ENCODE peak calls at places on chromosome 9, in nine cellular contexts. Y is GM23248, Z is MM.1S, S is fibroblast of pulmonary artery, P is HepG2, J is right cardiac atrium, L is colonic mucosa, T is HCT116, U is psoas muscle. X is an unnamed sample.

GRCh38 chr9:113409481-113409880 is 994 bp downstream of the POLE3 start:
- DNase-seq in L (no peak), U (no peak), P (no peak), J (no peak), S (no peak), T (no peak), Y (peak; percentile 44), Z (peak; percentile 17), X (no peak)

GRCh38 chr9:99336531-99336930 is 114.4 kb downstream of the SEC61B start:
- DNase-seq in L (no peak), P (no peak), J (no peak), Z (no peak), Y (no peak), U (no peak), S (no peak), T (no peak), X (no peak)

GRCh38 chr9:110076894-110077725 is 130.8 kb downstream of the C9orf152 start:
- DNase-seq in P (no peak), J (no peak), S (peak; percentile 74), L (no peak), Y (peak; percentile 77), T (no peak), Z (no peak), U (no peak), X (no peak)

GRCh38 chr9:91302831-91303230 is 58.9 kb downstream of the AUH start:
- DNase-seq in Y (peak; percentile 91), P (peak; percentile 12), S (peak; percentile 79), U (no peak), T (peak; percentile 79), L (no peak), Z (no peak), J (no peak), X (peak; percentile 67)

GRCh38 chr9:122346478-122347347 is 24.1 kb upstream of the PTGS1 start:
- DNase-seq in S (peak; percentile 31), T (no peak), J (peak; percentile 78), U (peak; percentile 68), P (peak; percentile 7), Z (no peak), Y (peak; percentile 67), L (peak; percentile 42), X (peak; percentile 39)

GRCh38 chr9:79264511-79265448 is 307.0 kb upstream of the TLE4 start:
- DNase-seq in S (no peak), Z (no peak), Y (peak; percentile 55), P (no peak), T (no peak), L (no peak), J (no peak), U (no peak), X (no peak)

GRCh38 chr9:122056484-122056883 is 36.6 kb downstream of the TTLL11 start:
- DNase-seq in J (no peak), Z (peak; percentile 13), Y (peak; percentile 37), P (peak; percentile 11), T (no peak), U (no peak), L (no peak), S (peak; percentile 18), X (no peak)

GRCh38 chr9:121885345-121885901 is 207.7 kb downstream of the TTLL11 start:
- DNase-seq in Z (no peak), T (no peak), J (no peak), S (no peak), Y (no peak), L (no peak), P (no peak), U (no peak), X (peak; percentile 6)

GRCh38 chr9:79166005-79166404 is 405.8 kb upstream of the TLE4 start:
- DNase-seq in U (no peak), J (no peak), P (no peak), L (no peak), Y (peak; percentile 27), S (peak; percentile 89), Z (no peak), T (no peak), X (no peak)

GRCh38 chr9:7935666-7936065 is 136.1 kb upstream of the DMAC1 start:
- DNase-seq in Z (peak; percentile 63), T (no peak), P (no peak), U (no peak), L (no peak), S (no peak), Y (no peak), J (no peak), X (peak; percentile 21)

DNA sequence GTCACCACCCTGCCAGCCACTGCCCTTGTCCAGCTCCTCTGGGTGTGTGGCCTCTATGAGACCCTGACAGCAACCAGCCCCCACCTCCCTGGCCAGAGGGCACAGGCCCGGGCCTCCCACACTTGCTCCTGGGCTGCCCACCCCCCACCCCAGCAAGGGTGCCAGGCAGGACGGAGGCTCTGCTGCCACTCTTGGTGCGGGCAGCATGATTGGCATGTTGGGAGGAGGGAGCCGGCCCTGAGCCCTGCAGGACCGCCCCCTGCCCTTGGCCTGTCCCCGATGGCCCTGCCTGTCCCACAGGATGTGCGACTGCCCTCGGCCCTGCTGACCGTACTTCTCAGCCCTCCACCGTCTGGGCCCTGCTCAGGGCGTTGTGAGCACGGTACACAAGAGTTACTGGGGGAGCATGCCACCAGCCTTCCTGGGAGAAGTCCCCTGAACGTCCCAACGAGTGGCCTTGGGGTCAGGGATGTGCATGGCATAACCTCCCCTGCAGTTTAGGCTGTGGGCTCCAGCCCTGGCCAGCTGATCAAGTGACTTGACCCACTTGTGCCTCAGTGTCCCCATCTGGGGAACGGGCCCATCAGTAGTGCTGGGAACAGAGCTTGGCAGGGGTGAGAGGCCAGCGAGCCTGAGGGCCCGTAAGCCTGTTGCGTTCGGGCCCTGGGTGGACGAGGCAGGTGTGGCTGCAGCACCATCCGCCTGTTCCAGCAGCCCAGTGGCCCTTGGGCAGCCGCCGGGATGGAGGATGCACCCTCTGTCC is 16.0 kb downstream of the GPSM1 start:
- DNase-seq in Y (no peak), T (no peak), S (no peak), P (no peak), Z (no peak), J (no peak), L (no peak), U (no peak), X (no peak)
- H3K4me3 ChIP-seq in Y (no peak overlapping the region), T (no peak overlapping the region), S (no peak overlapping the region), P (peak overlapping the region; percentile 50), Z (no peak overlapping the region), J (no peak overlapping the region), L (peak overlapping the region; percentile 40), U (no peak overlapping the region), X (no peak overlapping the region)

DNA sequence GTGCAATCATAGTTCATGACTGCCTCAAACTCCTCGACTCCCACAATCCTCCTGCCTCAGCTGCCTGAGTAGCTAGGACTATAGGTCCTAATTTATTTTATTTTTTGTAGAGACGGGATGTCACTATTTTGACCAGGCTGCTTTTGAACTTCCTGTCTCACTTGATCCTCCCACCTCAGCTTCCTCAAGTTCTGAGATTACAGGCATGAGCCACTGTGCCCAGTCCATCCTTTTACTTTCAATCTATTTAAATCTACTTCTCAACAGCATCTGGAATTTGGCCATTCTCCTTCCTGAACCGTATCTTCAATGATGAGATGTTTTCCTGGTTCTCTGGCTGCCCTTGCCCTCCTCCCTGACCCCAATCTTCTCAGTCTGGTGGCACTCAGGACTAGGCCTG is 12.2 kb upstream of the GRIN1 start:
- DNase-seq in U (no peak), P (no peak), L (no peak), T (no peak), J (no peak), Z (no peak), Y (no peak), S (no peak), X (peak; percentile 52)
- H3K4me3 ChIP-seq in U (no peak overlapping the region), P (peak overlapping the region; percentile 85), L (no peak overlapping the region), T (no peak overlapping the region), J (no peak overlapping the region), Z (no peak overlapping the region), Y (no peak overlapping the region), S (no peak overlapping the region), X (peak overlapping the region; percentile 80)

GRCh38 chr9:84871983-84872382 is 202.5 kb downstream of the NTRK2 start:
- DNase-seq in Z (peak; percentile 36), Y (no peak), U (no peak), L (no peak), P (no peak), S (no peak), T (no peak), J (no peak), X (no peak)
- H3K4me3 ChIP-seq in Z (no peak overlapping the region), Y (no peak overlapping the region), U (no peak overlapping the region), L (no peak overlapping the region), P (no peak overlapping the region), S (no peak overlapping the region), T (no peak overlapping the region), J (no peak overlapping the region), X (no peak overlapping the region)

GRCh38 chr9:677461-678097 is 163.9 kb upstream of the DMRT1 start:
- DNase-seq in S (no peak), P (peak; percentile 54), Y (peak; percentile 75), T (no peak), Z (peak; percentile 57), U (no peak), J (no peak), L (no peak), X (peak; percentile 22)
- H3K4me3 ChIP-seq in S (no peak overlapping the region), P (peak overlapping the region; percentile 44), Y (peak overlapping the region; percentile 66), T (no peak overlapping the region), Z (peak overlapping the region; percentile 53), U (peak overlapping the region; percentile 61), J (peak overlapping the region; percentile 24), L (peak overlapping the region; percentile 14), X (peak overlapping the region; percentile 37)

GRCh38 chr9:129012893-129013448 is 15.2 kb downstream of the SH3GLB2 start:
- DNase-seq in Z (no peak), L (no peak), T (no peak), P (no peak), J (no peak), U (no peak), Y (no peak), S (no peak), X (no peak)
- H3K4me3 ChIP-seq in Z (no peak overlapping the region), L (no peak overlapping the region), T (no peak overlapping the region), P (no peak overlapping the region), J (no peak overlapping the region), U (no peak overlapping the region), Y (no peak overlapping the region), S (no peak overlapping the region), X (no peak overlapping the region)

DNA sequence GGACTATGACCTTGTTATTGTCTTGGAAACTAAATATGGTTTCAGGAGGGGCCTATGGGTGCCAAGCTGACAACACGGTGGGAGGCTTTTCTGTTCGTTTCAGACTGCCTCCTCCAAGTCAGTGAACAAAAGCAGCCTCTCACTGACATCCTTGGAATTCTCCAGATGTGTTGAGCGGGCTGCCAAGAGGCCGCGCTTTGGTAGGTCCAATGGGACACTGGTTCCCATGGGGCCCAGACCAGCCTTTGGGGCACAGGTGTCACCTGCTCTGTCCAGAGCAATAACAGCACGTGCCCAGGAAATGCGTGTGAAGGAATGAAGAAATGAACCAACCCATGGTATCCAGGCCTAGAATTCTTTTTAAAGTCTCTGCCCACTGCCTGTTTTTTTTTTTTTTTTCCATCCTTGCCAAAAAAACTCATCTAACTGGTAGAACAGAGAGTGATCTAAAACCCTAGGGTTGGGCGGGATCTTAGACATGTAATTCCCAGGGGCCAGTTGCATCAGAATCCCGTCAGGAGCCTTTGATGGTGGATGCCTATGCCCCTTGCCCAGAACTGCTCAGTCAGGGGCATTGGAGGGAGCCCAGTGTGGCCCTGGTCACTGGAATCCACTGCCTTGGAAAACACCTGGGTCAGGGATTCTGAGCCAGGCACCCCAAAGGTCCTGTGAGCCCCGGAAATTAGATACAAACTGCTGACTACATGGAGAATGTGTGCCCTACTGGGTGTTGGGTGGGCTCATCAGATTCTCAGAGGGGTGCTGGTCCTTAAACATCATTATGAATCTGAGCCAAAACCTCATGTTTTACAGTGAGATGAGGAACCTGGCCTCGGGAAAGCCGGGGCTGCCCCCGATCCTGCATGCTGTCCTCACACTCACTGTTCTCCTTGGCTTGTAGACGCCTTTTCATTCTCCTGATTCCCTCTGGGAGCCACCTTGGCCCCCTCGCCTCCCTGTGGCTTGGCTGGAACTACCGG is 60.1 kb downstream of the GTF3C4 start:
- DNase-seq in Y (no peak), U (no peak), T (no peak), J (no peak), Z (no peak), L (no peak), S (no peak), P (no peak), X (no peak)
- H3K4me3 ChIP-seq in Y (no peak overlapping the region), U (no peak overlapping the region), T (no peak overlapping the region), J (no peak overlapping the region), Z (no peak overlapping the region), L (no peak overlapping the region), S (no peak overlapping the region), P (no peak overlapping the region), X (no peak overlapping the region)